ENCODE peak calls at places on chromosomes 6 and 20, in nine cellular contexts. One of them, this sample, is unnamed.

GRCh38 chr6:24064106-24064505 is 61.9 kb upstream of the NRSN1 start:
- DNase-seq in heart right ventricle: no peak
- DNase-seq in activated T-cell treated with anti-CD3 and anti-CD28 coated beads, Interleukin-2, amount 50 U/mL, for 24 hours: no peak
- DNase-seq in kidney epithelial cell: no peak
- DNase-seq in OCI-LY7: no peak
- DNase-seq in AG10803: no peak
- DNase-seq in midbrain: peak
- DNase-seq in endothelial cell: peak
- DNase-seq in SJSA1: no peak
- DNase-seq in this sample: no peak

GRCh38 chr6:138349891-138350290 is 27.8 kb upstream of the SMIM28 start:
- DNase-seq in endothelial cell: no peak
- DNase-seq in OCI-LY7: no peak
- DNase-seq in activated T-cell treated with anti-CD3 and anti-CD28 coated beads, Interleukin-2, amount 50 U/mL, for 24 hours: no peak
- DNase-seq in midbrain: no peak
- DNase-seq in kidney epithelial cell: no peak
- DNase-seq in AG10803: peak
- DNase-seq in heart right ventricle: no peak
- DNase-seq in SJSA1: no peak
- DNase-seq in this sample: peak

GRCh38 chr6:43780891-43781571 is 11.0 kb downstream of the VEGFA start:
- DNase-seq in OCI-LY7: no peak
- DNase-seq in midbrain: no peak
- DNase-seq in endothelial cell: no peak
- DNase-seq in SJSA1: no peak
- DNase-seq in AG10803: no peak
- DNase-seq in kidney epithelial cell: no peak
- DNase-seq in activated T-cell treated with anti-CD3 and anti-CD28 coated beads, Interleukin-2, amount 50 U/mL, for 24 hours: no peak
- DNase-seq in heart right ventricle: no peak
- DNase-seq in this sample: no peak

GRCh38 chr6:138785092-138785491 is 10.8 kb upstream of the ECT2L start:
- DNase-seq in SJSA1: no peak
- DNase-seq in endothelial cell: no peak
- DNase-seq in activated T-cell treated with anti-CD3 and anti-CD28 coated beads, Interleukin-2, amount 50 U/mL, for 24 hours: no peak
- DNase-seq in AG10803: no peak
- DNase-seq in OCI-LY7: no peak
- DNase-seq in midbrain: no peak
- DNase-seq in heart right ventricle: no peak
- DNase-seq in kidney epithelial cell: no peak
- DNase-seq in this sample: no peak

GRCh38 chr6:9516207-9516606 is 898.7 kb downstream of the TFAP2A start:
- DNase-seq in activated T-cell treated with anti-CD3 and anti-CD28 coated beads, Interleukin-2, amount 50 U/mL, for 24 hours: no peak
- DNase-seq in AG10803: peak
- DNase-seq in SJSA1: peak
- DNase-seq in OCI-LY7: no peak
- DNase-seq in endothelial cell: no peak
- DNase-seq in midbrain: no peak
- DNase-seq in heart right ventricle: no peak
- DNase-seq in kidney epithelial cell: no peak
- DNase-seq in this sample: peak

GRCh38 chr6:89542856-89543254 is 95.7 kb downstream of the LYRM2 start:
- DNase-seq in heart right ventricle: no peak
- DNase-seq in SJSA1: no peak
- DNase-seq in endothelial cell: no peak
- DNase-seq in kidney epithelial cell: no peak
- DNase-seq in activated T-cell treated with anti-CD3 and anti-CD28 coated beads, Interleukin-2, amount 50 U/mL, for 24 hours: no peak
- DNase-seq in AG10803: no peak
- DNase-seq in midbrain: no peak
- DNase-seq in OCI-LY7: no peak
- DNase-seq in this sample: no peak

GRCh38 chr6:79431469-79431868 is 105.8 kb downstream of the LCA5 start:
- DNase-seq in midbrain: no peak
- DNase-seq in SJSA1: no peak
- DNase-seq in activated T-cell treated with anti-CD3 and anti-CD28 coated beads, Interleukin-2, amount 50 U/mL, for 24 hours: no peak
- DNase-seq in OCI-LY7: no peak
- DNase-seq in heart right ventricle: no peak
- DNase-seq in AG10803: no peak
- DNase-seq in kidney epithelial cell: no peak
- DNase-seq in endothelial cell: no peak
- DNase-seq in this sample: no peak

GRCh38 chr6:160005861-160006540 is 37.1 kb downstream of the IGF2R start:
- DNase-seq in kidney epithelial cell: no peak
- DNase-seq in SJSA1: no peak
- DNase-seq in heart right ventricle: peak
- DNase-seq in endothelial cell: peak
- DNase-seq in activated T-cell treated with anti-CD3 and anti-CD28 coated beads, Interleukin-2, amount 50 U/mL, for 24 hours: no peak
- DNase-seq in OCI-LY7: no peak
- DNase-seq in AG10803: peak
- DNase-seq in midbrain: no peak
- DNase-seq in this sample: no peak

GRCh38 chr20:20267685-20268429 is 100.0 kb upstream of the INSM1 start:
- DNase-seq in heart right ventricle: no peak
- DNase-seq in midbrain: no peak
- DNase-seq in OCI-LY7: no peak
- DNase-seq in activated T-cell treated with anti-CD3 and anti-CD28 coated beads, Interleukin-2, amount 50 U/mL, for 24 hours: no peak
- DNase-seq in endothelial cell: no peak
- DNase-seq in SJSA1: no peak
- DNase-seq in AG10803: no peak
- DNase-seq in kidney epithelial cell: no peak
- DNase-seq in this sample: no peak

GRCh38 chr6:155373276-155373675 is 59.0 kb upstream of the TFB1M start:
- DNase-seq in OCI-LY7: no peak
- DNase-seq in SJSA1: no peak
- DNase-seq in activated T-cell treated with anti-CD3 and anti-CD28 coated beads, Interleukin-2, amount 50 U/mL, for 24 hours: no peak
- DNase-seq in endothelial cell: no peak
- DNase-seq in kidney epithelial cell: no peak
- DNase-seq in heart right ventricle: no peak
- DNase-seq in AG10803: peak
- DNase-seq in midbrain: no peak
- DNase-seq in this sample: no peak

GRCh38 chr20:24808616-24809015 is 140.5 kb upstream of the CST7 start:
- DNase-seq in midbrain: no peak
- DNase-seq in OCI-LY7: no peak
- DNase-seq in kidney epithelial cell: no peak
- DNase-seq in SJSA1: no peak
- DNase-seq in activated T-cell treated with anti-CD3 and anti-CD28 coated beads, Interleukin-2, amount 50 U/mL, for 24 hours: no peak
- DNase-seq in heart right ventricle: no peak
- DNase-seq in AG10803: no peak
- DNase-seq in endothelial cell: no peak
- DNase-seq in this sample: no peak

GRCh38 chr6:167428664-167429063 is 103.8 kb downstream of the TTLL2 start:
- DNase-seq in activated T-cell treated with anti-CD3 and anti-CD28 coated beads, Interleukin-2, amount 50 U/mL, for 24 hours: no peak
- DNase-seq in kidney epithelial cell: no peak
- DNase-seq in SJSA1: no peak
- DNase-seq in heart right ventricle: no peak
- DNase-seq in AG10803: no peak
- DNase-seq in OCI-LY7: no peak
- DNase-seq in endothelial cell: no peak
- DNase-seq in midbrain: no peak
- DNase-seq in this sample: no peak

GRCh38 chr6:2977799-2978558 is 6.6 kb upstream of the SERPINB6 start:
- DNase-seq in SJSA1: no peak
- DNase-seq in AG10803: no peak
- DNase-seq in kidney epithelial cell: no peak
- DNase-seq in midbrain: no peak
- DNase-seq in OCI-LY7: no peak
- DNase-seq in endothelial cell: no peak
- DNase-seq in activated T-cell treated with anti-CD3 and anti-CD28 coated beads, Interleukin-2, amount 50 U/mL, for 24 hours: no peak
- DNase-seq in heart right ventricle: no peak
- DNase-seq in this sample: no peak

GRCh38 chr20:43761396-43762340 is 34.9 kb upstream of the GTSF1L start:
- DNase-seq in activated T-cell treated with anti-CD3 and anti-CD28 coated beads, Interleukin-2, amount 50 U/mL, for 24 hours: no peak
- DNase-seq in heart right ventricle: no peak
- DNase-seq in SJSA1: no peak
- DNase-seq in AG10803: peak
- DNase-seq in kidney epithelial cell: no peak
- DNase-seq in endothelial cell: no peak
- DNase-seq in OCI-LY7: no peak
- DNase-seq in midbrain: no peak
- DNase-seq in this sample: no peak

This sample was measured in EL.